ENCODE peak calls at places on chromosomes 7 and 10, in five cellular contexts. A, Z, V, B and X are unnamed samples.

GRCh38 chr10:84863675-84864074 is 535.3 kb downstream of the CCSER2 start:
- DNase-seq in A (no peak), Z (no peak), V (no peak), B (no peak), X (no peak)

GRCh38 chr10:32963102-32963501 is 5.1 kb upstream of the ITGB1 start:
- DNase-seq in A (peak; percentile 29), Z (peak; percentile 81), V (no peak), B (no peak), X (peak; percentile 78)

GRCh38 chr10:3691482-3691881 is 93.5 kb downstream of the KLF6 start:
- DNase-seq in A (no peak), Z (no peak), V (no peak), B (no peak), X (peak; percentile 6)

GRCh38 chr10:72257051-72257892 is 16.5 kb upstream of the DDIT4 start:
- DNase-seq in A (no peak), Z (peak; percentile 54), V (no peak), B (no peak), X (peak; percentile 29)

GRCh38 chr7:25953859-25954258 is 198.1 kb upstream of the NFE2L3 start:
- DNase-seq in A (no peak), Z (no peak), V (no peak), B (no peak), X (no peak)

GRCh38 chr7:28473567-28474266 is 61.4 kb downstream of the CREB5 start:
- DNase-seq in A (no peak), Z (peak; percentile 23), V (no peak), B (no peak), X (no peak)

GRCh38 chr10:21524526-21525366 is 736 bp downstream of the SKIDA1 start:
- DNase-seq in A (no peak), Z (peak; percentile 57), V (no peak), B (no peak), X (peak; percentile 27)

GRCh38 chr7:32217841-32218467 is 147.7 kb upstream of the PDE1C start:
- DNase-seq in A (no peak), Z (no peak), V (no peak), B (no peak), X (no peak)

GRCh38 chr10:124339119-124339807 is 79.5 kb downstream of the OAT start:
- DNase-seq in A (no peak), Z (no peak), V (no peak), B (no peak), X (no peak)

GRCh38 chr10:62979921-62980320 is 153.2 kb upstream of the NRBF2 start:
- DNase-seq in A (no peak), Z (no peak), V (no peak), B (no peak), X (no peak)

GRCh38 chr7:106344206-106344605 is 59.4 kb upstream of the NAMPT start:
- DNase-seq in A (no peak), Z (no peak), V (no peak), B (no peak), X (no peak)

GRCh38 chr7:41045556-41046123 is 657.2 kb downstream of the INHBA start:
- DNase-seq in A (no peak), Z (no peak), V (no peak), B (no peak), X (no peak)

GRCh38 chr7:105245398-105246099 is 143.2 kb downstream of the SRPK2 start:
- DNase-seq in A (no peak), Z (no peak), V (no peak), B (no peak), X (peak; percentile 58)

GRCh38 chr10:3421537-3422257 is 249.1 kb upstream of the PITRM1 start:
- DNase-seq in A (no peak), Z (no peak), V (no peak), B (no peak), X (no peak)

GRCh38 chr7:17937506-17938115 is 2.7 kb downstream of the SNX13 start:
- DNase-seq in A (no peak), Z (peak; percentile 27), V (no peak), B (no peak), X (no peak)

GRCh38 chr7:129665013-129665401 is 53.5 kb downstream of the NRF1 start:
- DNase-seq in A (peak; percentile 84), Z (peak; percentile 97), V (no peak), B (peak; percentile 85), X (peak; percentile 93)

GRCh38 chr10:104777086-104777799 is 136.2 kb downstream of the SORCS3 start:
- DNase-seq in A (no peak), Z (no peak), V (no peak), B (no peak), X (no peak)

GRCh38 chr10:131018886-131019500 is 292.5 kb downstream of the TCERG1L start:
- DNase-seq in A (no peak), Z (no peak), V (no peak), B (no peak), X (no peak)

GRCh38 chr7:77685219-77685618 is 11.0 kb upstream of the RSBN1L start:
- DNase-seq in A (no peak), Z (peak; percentile 55), V (no peak), B (no peak), X (no peak)

GRCh38 chr7:90681336-90682019 is 85.4 kb downstream of the CDK14 start:
- DNase-seq in A (no peak), Z (no peak), V (no peak), B (no peak), X (peak; percentile 25)

GRCh38 chr10:93451244-93451947 is 30.7 kb downstream of the MYOF start:
- DNase-seq in A (no peak), Z (no peak), V (no peak), B (no peak), X (no peak)

GRCh38 chr7:24812313-24812945 is 55.2 kb upstream of the GSDME start:
- DNase-seq in A (peak; percentile 68), Z (peak; percentile 57), V (peak; percentile 38), B (no peak), X (peak; percentile 58)

GRCh38 chr10:124723826-124724225 is 20.4 kb downstream of the FAM53B start:
- DNase-seq in A (no peak), Z (no peak), V (no peak), B (no peak), X (no peak)

GRCh38 chr10:97076781-97077180 is 109.0 kb downstream of the SLIT1 start:
- DNase-seq in A (no peak), Z (no peak), V (no peak), B (no peak), X (no peak)

GRCh38 chr7:80284848-80285247 is 150.2 kb downstream of the GNAI1 start:
- DNase-seq in A (peak; percentile 29), Z (peak; percentile 84), V (no peak), B (no peak), X (peak; percentile 90)

GRCh38 chr10:114526112-114526496 is 121.8 kb upstream of the AFAP1L2 start:
- DNase-seq in A (no peak), Z (peak; percentile 28), V (no peak), B (no peak), X (peak; percentile 19)

GRCh38 chr7:1076184-1077072 is 11.5 kb upstream of the GPER1 start:
- DNase-seq in A (no peak), Z (peak; percentile 26), V (no peak), B (no peak), X (no peak)

GRCh38 chr10:60282771-60283353 is 106.8 kb downstream of the ANK3 start:
- DNase-seq in A (no peak), Z (peak; percentile 73), V (no peak), B (no peak), X (peak; percentile 85)